ENCODE peak calls at places on chromosomes 2 and 18, in four cellular contexts. U is stomach, A is prostate gland, G is upper lobe of left lung. B is an unnamed sample. For H3K27me3, the result is how much of the 10 kb centered on the place peaks cover.

GRCh38 chr2:238974061-238974460 is 126.2 kb downstream of the TWIST2 start:
- DNase-seq in U (no peak), A (no peak), G (no peak), B (no peak)

GRCh38 chr2:239303711-239304532 is 96.9 kb downstream of the HDAC4 start:
- DNase-seq in U (peak), A (no peak), G (peak), B (no peak)

GRCh38 chr2:190664240-190664639 is 15.4 kb downstream of the NAB1 start:
- DNase-seq in U (no peak), A (no peak), G (no peak), B (no peak)

GRCh38 chr18:48402953-48403352 is 6.2 kb downstream of the ZBTB7C start:
- DNase-seq in U (no peak), A (no peak), G (no peak), B (no peak)

GRCh38 chr2:65081232-65081685 is 25.0 kb downstream of the CEP68 start:
- DNase-seq in U (no peak), A (no peak), G (no peak), B (no peak)

GRCh38 chr2:197079832-197080555 is 153.5 kb upstream of the PGAP1 start:
- DNase-seq in U (no peak), A (no peak), G (no peak), B (no peak)

GRCh38 chr2:120765031-120765910 is 29.6 kb downstream of the GLI2 start:
- DNase-seq in U (no peak), A (no peak), G (no peak), B (no peak)

GRCh38 chr2:31141513-31141912 is 3.3 kb upstream of the GALNT14 start:
- DNase-seq in U (no peak), A (no peak), G (no peak), B (no peak)

GRCh38 chr2:174666312-174666711 is 68.7 kb upstream of the WIPF1 start:
- DNase-seq in U (no peak), A (no peak), G (peak), B (no peak)

GRCh38 chr2:169360984-169361705 is 1.2 kb downstream of the LRP2 start:
- DNase-seq in U (no peak), A (no peak), G (no peak), B (no peak)

DNA sequence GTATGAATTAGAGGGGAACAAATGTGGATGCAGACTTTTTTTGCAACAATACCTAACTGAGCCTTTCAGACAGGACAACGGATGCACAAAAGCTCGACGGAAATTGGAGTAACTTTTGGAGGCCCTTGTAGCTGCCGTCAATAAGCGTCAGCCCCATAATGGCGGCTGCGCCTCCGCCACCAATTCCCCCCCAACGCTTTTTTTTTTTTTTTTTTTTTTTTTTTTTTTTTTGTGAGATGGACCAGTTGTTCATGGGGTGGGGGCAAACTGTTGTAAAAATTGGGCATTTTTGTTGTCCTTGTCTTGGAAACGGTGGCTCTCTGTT is 138.4 kb upstream of the SIX3 start:
- DNase-seq in U (no peak), A (no peak), G (no peak), B (no peak)
- H3K27me3 ChIP-seq in U (half or more), A (under half), G (under half), B (under half)

DNA sequence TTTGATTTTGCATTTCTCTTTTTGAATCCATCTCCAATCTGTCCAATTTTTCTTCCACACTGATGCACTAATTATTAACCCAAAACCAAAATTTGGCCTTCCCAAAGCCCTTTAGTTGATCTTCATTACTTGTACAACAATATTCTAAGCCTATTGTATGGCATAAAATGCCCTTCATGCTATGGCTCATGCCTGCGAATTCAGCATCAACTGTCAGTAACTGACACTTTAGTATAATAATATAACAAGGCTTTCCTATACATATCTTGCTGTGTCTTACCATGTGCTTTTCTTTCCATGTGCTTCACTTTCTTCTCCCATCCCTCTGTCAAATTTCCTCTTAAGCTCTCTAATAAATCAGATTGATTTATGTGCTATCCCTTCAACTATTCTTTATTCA is 154.0 kb upstream of the TFPI start:
- DNase-seq in U (no peak), A (no peak), G (no peak), B (no peak)
- TF ChIP-seq POLR2AphosphoS5 in U (no peak), A (no peak), G (no peak), B (no peak)

DNA sequence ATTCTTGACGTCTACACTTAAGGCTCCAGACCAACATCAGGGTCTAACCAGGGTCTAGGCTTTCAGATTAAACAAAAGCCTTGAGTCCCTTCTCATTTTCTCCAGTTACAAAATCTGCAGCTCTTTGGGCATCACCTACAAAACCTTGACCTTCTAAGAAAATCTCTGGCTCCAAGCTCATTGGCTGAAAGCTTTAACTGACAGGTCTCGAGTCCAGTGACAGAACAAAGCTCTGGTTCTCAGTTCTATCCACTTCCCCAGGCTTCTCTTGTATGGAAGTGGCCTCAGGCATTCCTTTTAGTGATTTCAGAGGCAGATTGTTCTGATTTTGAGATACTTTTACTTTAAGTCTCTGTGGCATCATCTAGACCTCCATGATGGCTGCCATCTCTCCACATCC is 11.3 kb downstream of the SIX2 start:
- DNase-seq in U (no peak), A (no peak), G (no peak), B (no peak)
- H3K27me3 ChIP-seq in U (under half), A (under half), G (under half), B (under half)

DNA sequence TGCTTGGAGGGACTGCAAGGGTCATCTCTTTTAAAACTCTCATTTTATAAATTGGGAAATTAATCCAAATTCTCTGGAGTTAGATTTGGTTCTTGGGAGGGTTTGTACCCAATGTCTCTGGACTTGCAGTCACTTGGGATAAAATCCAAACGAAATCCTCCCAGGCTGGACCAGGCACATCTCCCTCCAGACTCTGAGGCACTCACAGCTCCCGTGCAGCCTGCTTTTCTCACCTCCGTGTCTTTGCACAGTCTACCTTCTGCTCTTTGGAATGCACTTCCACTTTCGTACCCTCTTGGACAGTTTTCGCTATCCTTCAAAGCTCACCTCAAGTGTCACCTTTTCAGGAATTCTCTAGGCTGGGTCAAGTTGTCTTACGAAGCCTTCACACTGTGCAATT is 166.3 kb downstream of the MYCN start:
- DNase-seq in U (no peak), A (no peak), G (no peak), B (no peak)
- TF ChIP-seq POLR2AphosphoS5 in U (no peak), A (no peak), G (no peak), B (no peak)